ENCODE peak calls at places on chromosomes 5 and 9, in four cellular contexts. E is colonic mucosa, C is choroid plexus epithelial cell, W is fibroblast of lung. J is an unnamed sample.
A peak's percentile ranks its signal among the peaks of the same experiment; 100 is the strongest.

GRCh38 chr9:125646222-125647100 is 60.5 kb downstream of the MAPKAP1 start:
- DNase-seq in E (no peak), C (peak; percentile 52), W (peak; percentile 34), J (no peak)

GRCh38 chr5:131230406-131230805 is 33.4 kb upstream of the CDC42SE2 start:
- DNase-seq in E (no peak), C (peak; percentile 24), W (no peak), J (no peak)

GRCh38 chr9:131045300-131046092 is 36.5 kb downstream of the LAMC3 start:
- DNase-seq in E (no peak), C (peak; percentile 19), W (no peak), J (no peak)

GRCh38 chr5:138632900-138633489 is 57.8 kb upstream of the HSPA9 start:
- DNase-seq in E (peak; percentile 62), C (peak; percentile 91), W (peak; percentile 75), J (peak; percentile 77)

GRCh38 chr5:146832985-146833732 is 45.4 kb downstream of the PPP2R2B start:
- DNase-seq in E (no peak), C (no peak), W (peak; percentile 40), J (no peak)

GRCh38 chr9:101707708-101708107 is 30.7 kb downstream of the GRIN3A start:
- DNase-seq in E (no peak), C (peak; percentile 26), W (no peak), J (no peak)

GRCh38 chr9:20477940-20478620 is 144.2 kb downstream of the MLLT3 start:
- DNase-seq in E (no peak), C (peak; percentile 16), W (peak; percentile 69), J (no peak)

GRCh38 chr5:96868603-96869371 is 7.5 kb upstream of the ERAP2 start:
- DNase-seq in E (no peak), C (peak; percentile 91), W (peak; percentile 69), J (no peak)

GRCh38 chr5:136082390-136083193 is 50.1 kb upstream of the SMAD5 start:
- DNase-seq in E (peak; percentile 91), C (peak; percentile 87), W (no peak), J (peak; percentile 59)

GRCh38 chr5:5492087-5492933 is 69.8 kb downstream of the ICE1 start:
- DNase-seq in E (peak; percentile 36), C (peak; percentile 80), W (peak; percentile 47), J (peak; percentile 29)

GRCh38 chr9:15529566-15530324 is 19.0 kb upstream of the PSIP1 start:
- DNase-seq in E (no peak), C (no peak), W (no peak), J (no peak)

GRCh38 chr5:28542968-28543367 is 1504.6 kb upstream of the CDH9 start:
- DNase-seq in E (no peak), C (peak; percentile 98), W (peak; percentile 98), J (no peak)

GRCh38 chr5:149561848-149562247 is 10.6 kb upstream of the CSNK1A1 start:
- DNase-seq in E (no peak), C (peak; percentile 96), W (peak; percentile 98), J (peak; percentile 90)

GRCh38 chr5:102749416-102750021 is 5.6 kb upstream of the PAM start:
- DNase-seq in E (no peak), C (no peak), W (no peak), J (no peak)

GRCh38 chr5:149002761-149003689 is 59.8 kb downstream of the SH3TC2 start:
- DNase-seq in E (no peak), C (peak; percentile 64), W (peak; percentile 66), J (no peak)

GRCh38 chr5:132662004-132662401 is 4.0 kb downstream of the IL13 start:
- DNase-seq in E (no peak), C (no peak), W (no peak), J (no peak)

GRCh38 chr5:132813599-132814440 is 718 bp downstream of the SOWAHA start:
- DNase-seq in E (peak; percentile 37), C (peak; percentile 20), W (peak; percentile 29), J (no peak)

GRCh38 chr5:149632311-149633251 is 51.3 kb downstream of the ARHGEF37 start:
- DNase-seq in E (peak; percentile 66), C (peak; percentile 64), W (peak; percentile 95), J (no peak)

GRCh38 chr5:56737002-56737621 is 78.2 kb upstream of the MAP3K1 start:
- DNase-seq in E (no peak), C (peak; percentile 72), W (peak; percentile 23), J (peak; percentile 40)

DNA sequence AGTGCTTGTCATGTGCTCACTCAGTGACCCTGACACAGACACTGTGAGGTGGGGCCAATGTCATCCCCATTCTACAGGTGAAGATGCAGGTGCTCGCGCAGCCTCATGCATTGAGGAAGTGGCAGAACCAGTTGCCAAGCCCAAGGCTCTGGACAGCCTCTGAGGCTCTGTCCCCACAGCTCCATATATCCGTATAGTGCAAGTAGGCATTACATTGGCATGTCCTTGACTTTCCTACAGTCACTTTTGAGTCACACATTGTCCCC is 58.8 kb upstream of the ANGPTL2 start:
- DNase-seq in E (no peak), C (no peak), W (no peak), J (no peak)
- H3K4me3 ChIP-seq in E (no peak overlapping the region), C (no peak overlapping the region), W (no peak overlapping the region), J (no peak overlapping the region)

GRCh38 chr5:122458278-122458872 is 146.3 kb downstream of the SNCAIP start:
- DNase-seq in E (peak; percentile 24), C (peak; percentile 47), W (no peak), J (no peak)
- TF ChIP-seq CTCF in E (peak; percentile 45), C (peak; percentile 64), W (peak; percentile 59), J (peak; percentile 55)

DNA sequence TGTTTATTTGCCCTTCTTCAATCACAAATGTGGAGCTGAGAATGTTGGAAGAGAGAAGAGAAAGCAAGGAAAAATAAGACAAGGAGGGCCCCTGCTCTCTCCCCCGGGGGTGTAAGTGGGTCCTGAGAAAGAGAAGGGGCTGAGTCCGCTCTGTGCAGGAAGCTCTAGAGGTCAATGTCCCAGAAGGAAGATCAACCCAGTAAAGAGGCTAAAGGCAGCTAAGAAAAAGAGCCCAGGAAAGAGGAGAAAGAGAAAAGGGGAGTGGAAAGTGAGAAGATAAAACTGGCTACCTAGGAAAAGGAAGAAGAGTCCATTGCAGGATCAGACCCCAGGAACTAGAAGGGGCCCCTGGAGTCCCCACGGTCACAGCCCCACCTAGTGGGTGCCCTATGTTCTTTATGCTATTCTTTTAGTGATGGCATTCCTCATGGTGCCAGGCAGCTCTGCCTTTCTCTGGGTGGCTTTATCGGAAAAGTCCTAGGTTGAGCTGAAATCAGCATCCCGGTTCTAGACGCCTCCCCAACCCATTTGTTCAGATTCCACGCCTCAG is 583.4 kb downstream of the ACTL7B start:
- DNase-seq in E (peak; percentile 77), C (peak; percentile 76), W (peak; percentile 24), J (no peak)
- H3K4me3 ChIP-seq in E (no peak overlapping the region), C (peak overlapping the region; percentile 53), W (peak overlapping the region; percentile 18), J (peak overlapping the region; percentile 29)

GRCh38 chr5:171269717-171270116 is 39.3 kb upstream of the TLX3 start:
- DNase-seq in E (no peak), C (peak; percentile 78), W (peak; percentile 36), J (no peak)

GRCh38 chr5:171271798-171272197 is 37.2 kb upstream of the TLX3 start:
- DNase-seq in E (no peak), C (no peak), W (no peak), J (no peak)

GRCh38 chr5:171270136-171270535 is 38.9 kb upstream of the TLX3 start:
- DNase-seq in E (no peak), C (peak; percentile 30), W (no peak), J (no peak)

GRCh38 chr5:171275822-171276544 is 33.1 kb upstream of the TLX3 start:
- DNase-seq in E (no peak), C (no peak), W (no peak), J (no peak)

DNA sequence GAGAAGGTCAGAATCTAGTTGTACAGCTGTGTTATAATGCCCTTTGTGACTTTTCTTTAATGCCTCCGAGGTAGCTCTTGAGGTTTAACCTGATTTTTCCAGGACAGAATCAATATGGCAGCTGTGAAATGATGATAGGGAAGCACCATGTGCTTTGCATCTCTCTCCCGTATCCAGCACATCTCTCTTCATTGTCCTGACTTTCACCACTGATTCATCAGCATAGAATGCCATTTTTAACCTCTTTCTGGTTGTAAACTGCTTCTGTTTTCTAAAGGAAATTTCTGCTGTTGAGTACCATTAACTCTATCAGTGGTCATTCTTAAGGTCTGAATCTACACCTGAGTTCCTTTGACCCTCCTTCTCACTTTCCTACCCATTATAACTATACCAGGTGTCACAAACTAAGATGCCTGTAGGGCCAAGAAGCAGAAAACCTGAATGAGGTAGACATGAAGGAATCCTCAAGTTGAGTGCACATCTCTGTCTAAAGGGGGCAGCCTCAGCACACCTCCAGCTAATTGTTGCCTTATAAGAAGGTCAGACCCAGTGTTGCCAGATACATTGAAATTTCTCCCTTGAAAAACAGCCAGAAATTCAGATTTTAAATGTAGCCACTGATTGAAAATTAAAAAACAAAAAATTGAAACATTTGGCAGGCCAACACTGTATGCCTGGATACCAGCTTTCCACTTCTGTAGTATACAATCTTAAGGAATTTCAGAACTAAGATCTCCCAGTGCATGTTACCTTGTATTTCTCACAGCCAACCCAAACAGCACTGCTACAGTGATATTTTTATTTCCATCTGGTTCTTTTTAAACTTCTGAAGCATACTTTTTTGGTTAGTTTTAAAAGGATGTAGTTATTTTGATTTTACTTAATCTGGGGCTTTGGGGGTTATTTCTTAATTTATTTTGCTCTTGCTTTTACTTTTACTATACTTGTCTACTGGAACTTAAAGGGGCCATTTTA is 35.8 kb upstream of the TLX3 start:
- DNase-seq in E (no peak), C (peak; percentile 72), W (peak; percentile 31), J (no peak)
- TF ChIP-seq CTCF in E (no peak), C (peak; percentile 70), W (peak; percentile 40), J (peak; percentile 43)

GRCh38 chr5:93221-93980 is 1.4 kb downstream of the PLEKHG4B start:
- DNase-seq in E (no peak), C (no peak), W (no peak), J (no peak)
- H3K4me3 ChIP-seq in E (no peak overlapping the region), C (no peak overlapping the region), W (no peak overlapping the region), J (no peak overlapping the region)

DNA sequence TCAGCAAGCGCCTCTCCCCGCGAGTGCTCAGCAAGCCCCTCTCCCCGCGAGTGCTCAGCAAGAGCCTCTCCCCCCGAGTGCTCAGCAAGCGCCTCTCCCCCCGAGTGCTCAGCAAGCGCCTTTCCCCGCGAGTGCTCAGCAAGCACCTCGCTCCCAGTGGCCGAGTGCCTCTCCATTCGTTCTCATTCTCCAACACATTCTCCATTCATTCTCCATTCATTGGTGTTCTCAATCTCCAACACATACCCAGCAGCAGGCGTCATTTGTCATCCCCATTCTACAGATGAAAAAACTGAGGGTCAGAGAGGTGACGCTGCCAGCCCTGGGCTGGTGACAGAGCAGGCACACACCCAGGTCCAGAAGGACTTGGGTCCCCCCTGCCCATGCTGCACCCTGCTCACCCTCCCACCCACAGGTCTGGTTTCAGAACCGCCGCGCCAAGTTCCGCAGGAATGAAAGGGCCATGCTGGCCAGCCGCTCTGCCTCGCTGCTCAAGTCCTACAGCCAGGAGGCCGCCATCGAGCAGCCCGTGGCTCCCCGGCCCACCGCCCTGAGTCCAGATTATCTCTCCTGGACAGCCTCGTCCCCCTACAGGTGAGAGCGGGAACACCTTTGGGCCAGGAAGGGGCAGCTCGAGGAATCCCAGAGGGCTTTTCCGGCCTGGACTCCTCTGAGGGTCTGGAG is 32.5 kb downstream of the PTGES start:
- DNase-seq in E (no peak), C (no peak), W (no peak), J (no peak)
- TF ChIP-seq CTCF in E (no peak), C (peak; percentile 48), W (no peak), J (no peak)